ENCODE peak calls at places on chromosomes 12 and 14, in ten cellular contexts. One of them, this sample, is unnamed.

GRCh38 chr12:79761341-79761740 is 70.6 kb upstream of the PAWR start:
- DNase-seq in K562: no peak
- DNase-seq in esophagus muscularis mucosa: no peak
- DNase-seq in prostate gland: no peak
- DNase-seq in stomach: no peak
- DNase-seq in vagina: no peak
- DNase-seq in SK-N-SH: no peak
- DNase-seq in breast epithelium: no peak
- DNase-seq in HepG2: no peak
- DNase-seq in H1: no peak
- DNase-seq in this sample: no peak

GRCh38 chr14:86766469-86766868 is 1226.5 kb downstream of the GALC start:
- DNase-seq in K562: no peak
- DNase-seq in esophagus muscularis mucosa: no peak
- DNase-seq in prostate gland: no peak
- DNase-seq in stomach: no peak
- DNase-seq in vagina: no peak
- DNase-seq in SK-N-SH: no peak
- DNase-seq in breast epithelium: no peak
- DNase-seq in HepG2: peak
- DNase-seq in H1: no peak
- DNase-seq in this sample: no peak

GRCh38 chr12:54037360-54038259 is 4.8 kb downstream of the HOXC5 start:
- DNase-seq in K562: no peak
- DNase-seq in esophagus muscularis mucosa: no peak
- DNase-seq in prostate gland: no peak
- DNase-seq in stomach: no peak
- DNase-seq in vagina: no peak
- DNase-seq in SK-N-SH: no peak
- DNase-seq in breast epithelium: no peak
- DNase-seq in HepG2: no peak
- DNase-seq in H1: no peak
- DNase-seq in this sample: no peak

GRCh38 chr12:24778486-24779304 is 170.2 kb downstream of the BCAT1 start:
- DNase-seq in K562: peak
- DNase-seq in esophagus muscularis mucosa: no peak
- DNase-seq in prostate gland: no peak
- DNase-seq in stomach: no peak
- DNase-seq in vagina: no peak
- DNase-seq in SK-N-SH: peak
- DNase-seq in breast epithelium: no peak
- DNase-seq in HepG2: peak
- DNase-seq in H1: no peak
- DNase-seq in this sample: no peak

GRCh38 chr14:104563191-104563741 is 16.3 kb upstream of the C14orf180 start:
- DNase-seq in K562: no peak
- DNase-seq in esophagus muscularis mucosa: no peak
- DNase-seq in prostate gland: no peak
- DNase-seq in stomach: no peak
- DNase-seq in vagina: no peak
- DNase-seq in SK-N-SH: peak
- DNase-seq in breast epithelium: no peak
- DNase-seq in HepG2: no peak
- DNase-seq in H1: no peak
- DNase-seq in this sample: no peak

GRCh38 chr12:115451785-115452736 is 768.1 kb upstream of the TBX3 start:
- DNase-seq in K562: peak
- DNase-seq in esophagus muscularis mucosa: no peak
- DNase-seq in prostate gland: no peak
- DNase-seq in stomach: peak
- DNase-seq in vagina: no peak
- DNase-seq in SK-N-SH: peak
- DNase-seq in breast epithelium: no peak
- DNase-seq in HepG2: peak
- DNase-seq in H1: no peak
- DNase-seq in this sample: no peak

GRCh38 chr12:95633049-95633545 is 81.8 kb upstream of the USP44 start:
- DNase-seq in K562: no peak
- DNase-seq in esophagus muscularis mucosa: no peak
- DNase-seq in prostate gland: peak
- DNase-seq in stomach: peak
- DNase-seq in vagina: no peak
- DNase-seq in SK-N-SH: no peak
- DNase-seq in breast epithelium: no peak
- DNase-seq in HepG2: peak
- DNase-seq in H1: no peak
- DNase-seq in this sample: no peak

GRCh38 chr12:62900686-62901272 is 34.2 kb downstream of the PPM1H start:
- DNase-seq in K562: peak
- DNase-seq in esophagus muscularis mucosa: no peak
- DNase-seq in prostate gland: peak
- DNase-seq in stomach: no peak
- DNase-seq in vagina: no peak
- DNase-seq in SK-N-SH: no peak
- DNase-seq in breast epithelium: no peak
- DNase-seq in HepG2: peak
- DNase-seq in H1: no peak
- DNase-seq in this sample: no peak

GRCh38 chr14:101965145-101965531 is 765 bp downstream of the DYNC1H1 start:
- DNase-seq in K562: peak
- DNase-seq in esophagus muscularis mucosa: peak
- DNase-seq in prostate gland: peak
- DNase-seq in stomach: peak
- DNase-seq in vagina: no peak
- DNase-seq in SK-N-SH: peak
- DNase-seq in breast epithelium: peak
- DNase-seq in HepG2: peak
- DNase-seq in H1: no peak
- DNase-seq in this sample: peak

GRCh38 chr12:108565976-108566375 is 3.6 kb downstream of the ISCU start:
- DNase-seq in K562: no peak
- DNase-seq in esophagus muscularis mucosa: peak
- DNase-seq in prostate gland: peak
- DNase-seq in stomach: peak
- DNase-seq in vagina: no peak
- DNase-seq in SK-N-SH: peak
- DNase-seq in breast epithelium: peak
- DNase-seq in HepG2: no peak
- DNase-seq in H1: no peak
- DNase-seq in this sample: peak

GRCh38 chr12:47721431-47721973 is 3.8 kb downstream of the ENDOU start:
- DNase-seq in K562: no peak
- DNase-seq in esophagus muscularis mucosa: no peak
- DNase-seq in prostate gland: no peak
- DNase-seq in stomach: no peak
- DNase-seq in vagina: peak
- DNase-seq in SK-N-SH: no peak
- DNase-seq in breast epithelium: no peak
- DNase-seq in HepG2: no peak
- DNase-seq in H1: no peak
- DNase-seq in this sample: no peak

GRCh38 chr14:70822706-70823185 is 13.4 kb upstream of the MAP3K9 start:
- DNase-seq in K562: no peak
- DNase-seq in esophagus muscularis mucosa: no peak
- DNase-seq in prostate gland: no peak
- DNase-seq in stomach: peak
- DNase-seq in vagina: no peak
- DNase-seq in SK-N-SH: peak
- DNase-seq in breast epithelium: no peak
- DNase-seq in HepG2: no peak
- DNase-seq in H1: peak
- DNase-seq in this sample: no peak

GRCh38 chr12:122064034-122064777 is 14.3 kb upstream of the MLXIP start:
- DNase-seq in K562: peak
- DNase-seq in esophagus muscularis mucosa: peak
- DNase-seq in prostate gland: peak
- DNase-seq in stomach: peak
- DNase-seq in vagina: no peak
- DNase-seq in SK-N-SH: peak
- DNase-seq in breast epithelium: no peak
- DNase-seq in HepG2: peak
- DNase-seq in H1: peak
- DNase-seq in this sample: peak

GRCh38 chr12:94998322-94998721 is 5.2 kb downstream of the NDUFA12 start:
- DNase-seq in K562: no peak
- DNase-seq in esophagus muscularis mucosa: no peak
- DNase-seq in prostate gland: no peak
- DNase-seq in stomach: no peak
- DNase-seq in vagina: no peak
- DNase-seq in SK-N-SH: no peak
- DNase-seq in breast epithelium: no peak
- DNase-seq in HepG2: no peak
- DNase-seq in H1: no peak
- DNase-seq in this sample: no peak

GRCh38 chr14:90368946-90369721 is 27.7 kb upstream of the CALM1 start:
- DNase-seq in K562: no peak
- DNase-seq in esophagus muscularis mucosa: no peak
- DNase-seq in prostate gland: no peak
- DNase-seq in stomach: no peak
- DNase-seq in vagina: no peak
- DNase-seq in SK-N-SH: peak
- DNase-seq in breast epithelium: no peak
- DNase-seq in HepG2: peak
- DNase-seq in H1: no peak
- DNase-seq in this sample: no peak
- TF ChIP-seq CTCF in K562: no peak
- TF ChIP-seq CTCF in esophagus muscularis mucosa: no peak
- TF ChIP-seq CTCF in prostate gland: peak
- TF ChIP-seq CTCF in stomach: peak
- TF ChIP-seq CTCF in vagina: no peak
- TF ChIP-seq CTCF in SK-N-SH: peak
- TF ChIP-seq CTCF in breast epithelium: no peak
- TF ChIP-seq CTCF in HepG2: peak
- TF ChIP-seq CTCF in H1: no peak
- TF ChIP-seq CTCF in this sample: no peak

GRCh38 chr14:64806862-64807495 is 72.7 kb downstream of the SPTB start:
- DNase-seq in K562: no peak
- DNase-seq in esophagus muscularis mucosa: no peak
- DNase-seq in prostate gland: no peak
- DNase-seq in stomach: no peak
- DNase-seq in vagina: no peak
- DNase-seq in SK-N-SH: no peak
- DNase-seq in breast epithelium: no peak
- DNase-seq in HepG2: no peak
- DNase-seq in H1: no peak
- DNase-seq in this sample: peak
- H3K27ac ChIP-seq in K562: no peak
- H3K27ac ChIP-seq in esophagus muscularis mucosa: peak
- H3K27ac ChIP-seq in prostate gland: no peak
- H3K27ac ChIP-seq in stomach: peak
- H3K27ac ChIP-seq in vagina: no peak
- H3K27ac ChIP-seq in SK-N-SH: peak
- H3K27ac ChIP-seq in breast epithelium: peak
- H3K27ac ChIP-seq in HepG2: no peak
- H3K27ac ChIP-seq in H1: no peak
- H3K27ac ChIP-seq in this sample: no peak

GRCh38 chr12:109722022-109722752 is 8.6 kb downstream of the FAM222A start:
- DNase-seq in K562: no peak
- DNase-seq in esophagus muscularis mucosa: no peak
- DNase-seq in prostate gland: no peak
- DNase-seq in stomach: no peak
- DNase-seq in vagina: no peak
- DNase-seq in SK-N-SH: no peak
- DNase-seq in breast epithelium: no peak
- DNase-seq in HepG2: peak
- DNase-seq in H1: no peak
- DNase-seq in this sample: no peak

GRCh38 chr12:109721276-109721675 is 7.7 kb downstream of the FAM222A start:
- DNase-seq in K562: no peak
- DNase-seq in esophagus muscularis mucosa: no peak
- DNase-seq in prostate gland: no peak
- DNase-seq in stomach: peak
- DNase-seq in vagina: no peak
- DNase-seq in SK-N-SH: no peak
- DNase-seq in breast epithelium: no peak
- DNase-seq in HepG2: no peak
- DNase-seq in H1: no peak
- DNase-seq in this sample: no peak

GRCh38 chr12:109724321-109724892 is 10.8 kb downstream of the FAM222A start:
- DNase-seq in K562: no peak
- DNase-seq in esophagus muscularis mucosa: no peak
- DNase-seq in prostate gland: no peak
- DNase-seq in stomach: no peak
- DNase-seq in vagina: no peak
- DNase-seq in SK-N-SH: no peak
- DNase-seq in breast epithelium: no peak
- DNase-seq in HepG2: no peak
- DNase-seq in H1: no peak
- DNase-seq in this sample: no peak

GRCh38 chr12:109722753-109723109 is 9.1 kb downstream of the FAM222A start:
- DNase-seq in K562: no peak
- DNase-seq in esophagus muscularis mucosa: no peak
- DNase-seq in prostate gland: no peak
- DNase-seq in stomach: no peak
- DNase-seq in vagina: no peak
- DNase-seq in SK-N-SH: no peak
- DNase-seq in breast epithelium: no peak
- DNase-seq in HepG2: no peak
- DNase-seq in H1: no peak
- DNase-seq in this sample: no peak

GRCh38 chr12:109723311-109723791 is 9.7 kb downstream of the FAM222A start:
- DNase-seq in K562: no peak
- DNase-seq in esophagus muscularis mucosa: no peak
- DNase-seq in prostate gland: peak
- DNase-seq in stomach: peak
- DNase-seq in vagina: no peak
- DNase-seq in SK-N-SH: peak
- DNase-seq in breast epithelium: peak
- DNase-seq in HepG2: no peak
- DNase-seq in H1: no peak
- DNase-seq in this sample: peak
- TF ChIP-seq POLR2AphosphoS5 in K562: no peak
- TF ChIP-seq POLR2AphosphoS5 in esophagus muscularis mucosa: peak
- TF ChIP-seq POLR2AphosphoS5 in prostate gland: peak
- TF ChIP-seq POLR2AphosphoS5 in stomach: no peak
- TF ChIP-seq POLR2AphosphoS5 in vagina: no peak
- TF ChIP-seq POLR2AphosphoS5 in SK-N-SH: no peak
- TF ChIP-seq POLR2AphosphoS5 in breast epithelium: no peak
- TF ChIP-seq POLR2AphosphoS5 in HepG2: no peak
- TF ChIP-seq POLR2AphosphoS5 in H1: no peak
- TF ChIP-seq POLR2AphosphoS5 in this sample: peak

GRCh38 chr12:130286041-130286440 is 51.6 kb upstream of the PIWIL1 start:
- DNase-seq in K562: peak
- DNase-seq in esophagus muscularis mucosa: no peak
- DNase-seq in prostate gland: no peak
- DNase-seq in stomach: no peak
- DNase-seq in vagina: peak
- DNase-seq in SK-N-SH: peak
- DNase-seq in breast epithelium: no peak
- DNase-seq in HepG2: peak
- DNase-seq in H1: no peak
- DNase-seq in this sample: no peak

GRCh38 chr12:130286741-130287140 is 50.9 kb upstream of the PIWIL1 start:
- DNase-seq in K562: no peak
- DNase-seq in esophagus muscularis mucosa: no peak
- DNase-seq in prostate gland: no peak
- DNase-seq in stomach: no peak
- DNase-seq in vagina: peak
- DNase-seq in SK-N-SH: no peak
- DNase-seq in breast epithelium: no peak
- DNase-seq in HepG2: no peak
- DNase-seq in H1: no peak
- DNase-seq in this sample: no peak

GRCh38 chr12:130280226-130280625 is 57.5 kb upstream of the PIWIL1 start:
- DNase-seq in K562: no peak
- DNase-seq in esophagus muscularis mucosa: no peak
- DNase-seq in prostate gland: no peak
- DNase-seq in stomach: no peak
- DNase-seq in vagina: peak
- DNase-seq in SK-N-SH: no peak
- DNase-seq in breast epithelium: no peak
- DNase-seq in HepG2: no peak
- DNase-seq in H1: no peak
- DNase-seq in this sample: no peak

GRCh38 chr12:130281157-130281799 is 56.4 kb upstream of the PIWIL1 start:
- DNase-seq in K562: peak
- DNase-seq in esophagus muscularis mucosa: no peak
- DNase-seq in prostate gland: no peak
- DNase-seq in stomach: no peak
- DNase-seq in vagina: peak
- DNase-seq in SK-N-SH: peak
- DNase-seq in breast epithelium: no peak
- DNase-seq in HepG2: no peak
- DNase-seq in H1: peak
- DNase-seq in this sample: no peak
- TF ChIP-seq CTCF in K562: peak
- TF ChIP-seq CTCF in esophagus muscularis mucosa: peak
- TF ChIP-seq CTCF in prostate gland: peak
- TF ChIP-seq CTCF in stomach: peak
- TF ChIP-seq CTCF in vagina: no peak
- TF ChIP-seq CTCF in SK-N-SH: no peak
- TF ChIP-seq CTCF in breast epithelium: peak
- TF ChIP-seq CTCF in HepG2: peak
- TF ChIP-seq CTCF in H1: peak
- TF ChIP-seq CTCF in this sample: peak